ENCODE peak calls at places on chromosomes 13 and 19, in ten cellular contexts. One of them, this sample, is unnamed.

GRCh38 chr13:78194904-78195639 is 276.4 kb upstream of the EDNRB start:
- DNase-seq in colonic mucosa: no peak
- DNase-seq in kidney: no peak
- DNase-seq in WTC11: no peak
- DNase-seq in fibroblast of pulmonary artery: peak; percentile 27
- DNase-seq in mesothelial cell of epicardium: no peak
- DNase-seq in A549: no peak
- DNase-seq in thyroid gland: no peak
- DNase-seq in thoracic aorta: no peak
- DNase-seq in cardiac fibroblast: no peak
- DNase-seq in this sample: no peak

GRCh38 chr19:18251587-18252369 is 22.5 kb downstream of the IQCN start:
- DNase-seq in colonic mucosa: peak; percentile 85
- DNase-seq in kidney: no peak
- DNase-seq in WTC11: peak; percentile 93
- DNase-seq in fibroblast of pulmonary artery: peak; percentile 75
- DNase-seq in mesothelial cell of epicardium: no peak
- DNase-seq in A549: peak; percentile 53
- DNase-seq in thyroid gland: peak; percentile 66
- DNase-seq in thoracic aorta: peak; percentile 31
- DNase-seq in cardiac fibroblast: peak; percentile 72
- DNase-seq in this sample: peak; percentile 70

GRCh38 chr13:112165712-112166111 is 98.8 kb downstream of the SOX1 start:
- DNase-seq in colonic mucosa: no peak
- DNase-seq in kidney: no peak
- DNase-seq in WTC11: no peak
- DNase-seq in fibroblast of pulmonary artery: no peak
- DNase-seq in mesothelial cell of epicardium: no peak
- DNase-seq in A549: no peak
- DNase-seq in thyroid gland: no peak
- DNase-seq in thoracic aorta: no peak
- DNase-seq in cardiac fibroblast: no peak
- DNase-seq in this sample: no peak

GRCh38 chr13:106689906-106690305 is 122.0 kb upstream of the ARGLU1 start:
- DNase-seq in colonic mucosa: no peak
- DNase-seq in kidney: no peak
- DNase-seq in WTC11: no peak
- DNase-seq in fibroblast of pulmonary artery: no peak
- DNase-seq in mesothelial cell of epicardium: no peak
- DNase-seq in A549: no peak
- DNase-seq in thyroid gland: no peak
- DNase-seq in thoracic aorta: no peak
- DNase-seq in cardiac fibroblast: no peak
- DNase-seq in this sample: no peak

GRCh38 chr13:29140277-29140676 is 320.1 kb downstream of the MTUS2 start:
- DNase-seq in colonic mucosa: no peak
- DNase-seq in kidney: no peak
- DNase-seq in WTC11: no peak
- DNase-seq in fibroblast of pulmonary artery: peak; percentile 71
- DNase-seq in mesothelial cell of epicardium: no peak
- DNase-seq in A549: no peak
- DNase-seq in thyroid gland: peak; percentile 83
- DNase-seq in thoracic aorta: peak; percentile 47
- DNase-seq in cardiac fibroblast: peak; percentile 79
- DNase-seq in this sample: no peak

GRCh38 chr13:108346376-108346775 is 76.9 kb downstream of the TNFSF13B start:
- DNase-seq in colonic mucosa: no peak
- DNase-seq in kidney: no peak
- DNase-seq in WTC11: no peak
- DNase-seq in fibroblast of pulmonary artery: no peak
- DNase-seq in mesothelial cell of epicardium: no peak
- DNase-seq in A549: no peak
- DNase-seq in thyroid gland: no peak
- DNase-seq in thoracic aorta: no peak
- DNase-seq in cardiac fibroblast: no peak
- DNase-seq in this sample: no peak

GRCh38 chr13:75101997-75102720 is 379.8 kb downstream of the TBC1D4 start:
- DNase-seq in colonic mucosa: no peak
- DNase-seq in kidney: no peak
- DNase-seq in WTC11: peak; percentile 21
- DNase-seq in fibroblast of pulmonary artery: peak; percentile 24
- DNase-seq in mesothelial cell of epicardium: no peak
- DNase-seq in A549: no peak
- DNase-seq in thyroid gland: no peak
- DNase-seq in thoracic aorta: no peak
- DNase-seq in cardiac fibroblast: no peak
- DNase-seq in this sample: no peak

GRCh38 chr19:4337906-4338440 is 654 bp downstream of the STAP2 start:
- DNase-seq in colonic mucosa: peak; percentile 72
- DNase-seq in kidney: no peak
- DNase-seq in WTC11: no peak
- DNase-seq in fibroblast of pulmonary artery: peak; percentile 54
- DNase-seq in mesothelial cell of epicardium: no peak
- DNase-seq in A549: no peak
- DNase-seq in thyroid gland: peak; percentile 48
- DNase-seq in thoracic aorta: no peak
- DNase-seq in cardiac fibroblast: peak; percentile 39
- DNase-seq in this sample: no peak

GRCh38 chr13:99566125-99567083 is 65.1 kb downstream of the TM9SF2 start:
- DNase-seq in colonic mucosa: no peak
- DNase-seq in kidney: no peak
- DNase-seq in WTC11: no peak
- DNase-seq in fibroblast of pulmonary artery: no peak
- DNase-seq in mesothelial cell of epicardium: no peak
- DNase-seq in A549: no peak
- DNase-seq in thyroid gland: no peak
- DNase-seq in thoracic aorta: no peak
- DNase-seq in cardiac fibroblast: no peak
- DNase-seq in this sample: no peak

GRCh38 chr13:24827799-24828198 is 63.8 kb downstream of the RNF17 start:
- DNase-seq in colonic mucosa: no peak
- DNase-seq in kidney: no peak
- DNase-seq in WTC11: no peak
- DNase-seq in fibroblast of pulmonary artery: no peak
- DNase-seq in mesothelial cell of epicardium: no peak
- DNase-seq in A549: no peak
- DNase-seq in thyroid gland: no peak
- DNase-seq in thoracic aorta: no peak
- DNase-seq in cardiac fibroblast: no peak
- DNase-seq in this sample: no peak

GRCh38 chr13:55266644-55267043 is 1874.1 kb upstream of the PRR20A start:
- DNase-seq in colonic mucosa: no peak
- DNase-seq in kidney: no peak
- DNase-seq in WTC11: no peak
- DNase-seq in fibroblast of pulmonary artery: no peak
- DNase-seq in mesothelial cell of epicardium: no peak
- DNase-seq in A549: no peak
- DNase-seq in thyroid gland: no peak
- DNase-seq in thoracic aorta: no peak
- DNase-seq in cardiac fibroblast: no peak
- DNase-seq in this sample: no peak

GRCh38 chr13:110409581-110409992 is 102.5 kb downstream of the COL4A2 start:
- DNase-seq in colonic mucosa: peak; percentile 18
- DNase-seq in kidney: peak; percentile 84
- DNase-seq in WTC11: no peak
- DNase-seq in fibroblast of pulmonary artery: peak; percentile 88
- DNase-seq in mesothelial cell of epicardium: no peak
- DNase-seq in A549: no peak
- DNase-seq in thyroid gland: no peak
- DNase-seq in thoracic aorta: no peak
- DNase-seq in cardiac fibroblast: peak; percentile 81
- DNase-seq in this sample: no peak

GRCh38 chr13:110405597-110406450 is 98.7 kb downstream of the COL4A2 start:
- DNase-seq in colonic mucosa: no peak
- DNase-seq in kidney: no peak
- DNase-seq in WTC11: no peak
- DNase-seq in fibroblast of pulmonary artery: peak; percentile 49
- DNase-seq in mesothelial cell of epicardium: no peak
- DNase-seq in A549: no peak
- DNase-seq in thyroid gland: peak; percentile 41
- DNase-seq in thoracic aorta: no peak
- DNase-seq in cardiac fibroblast: peak; percentile 51
- DNase-seq in this sample: no peak

GRCh38 chr13:110408286-110408685 is 101.2 kb downstream of the COL4A2 start:
- DNase-seq in colonic mucosa: no peak
- DNase-seq in kidney: no peak
- DNase-seq in WTC11: no peak
- DNase-seq in fibroblast of pulmonary artery: no peak
- DNase-seq in mesothelial cell of epicardium: no peak
- DNase-seq in A549: no peak
- DNase-seq in thyroid gland: no peak
- DNase-seq in thoracic aorta: no peak
- DNase-seq in cardiac fibroblast: no peak
- DNase-seq in this sample: no peak

GRCh38 chr13:110407531-110407930 is 100.4 kb downstream of the COL4A2 start:
- DNase-seq in colonic mucosa: peak; percentile 17
- DNase-seq in kidney: no peak
- DNase-seq in WTC11: no peak
- DNase-seq in fibroblast of pulmonary artery: no peak
- DNase-seq in mesothelial cell of epicardium: no peak
- DNase-seq in A549: no peak
- DNase-seq in thyroid gland: no peak
- DNase-seq in thoracic aorta: no peak
- DNase-seq in cardiac fibroblast: no peak
- DNase-seq in this sample: no peak

DNA sequence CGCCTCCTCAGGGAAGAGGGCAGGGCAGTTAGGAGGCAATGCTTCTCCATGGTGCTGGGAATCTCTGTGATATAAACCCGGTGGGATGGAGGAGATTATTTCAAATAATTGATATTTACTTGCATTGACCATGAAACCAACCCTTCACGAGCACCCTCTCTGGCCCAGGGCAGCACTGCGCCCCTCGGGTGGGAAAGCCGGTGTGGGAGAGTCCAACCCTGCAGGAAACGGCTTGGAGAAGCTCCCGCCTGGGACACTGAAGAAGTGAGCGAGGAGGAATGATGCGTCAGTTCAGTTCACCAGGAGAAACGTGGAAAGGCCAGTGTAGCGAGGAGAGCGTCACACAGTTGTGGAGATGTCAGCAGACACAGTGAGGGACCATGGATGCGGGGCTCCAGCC is 99.9 kb downstream of the COL4A2 start:
- DNase-seq in colonic mucosa: no peak
- DNase-seq in kidney: no peak
- DNase-seq in WTC11: no peak
- DNase-seq in fibroblast of pulmonary artery: no peak
- DNase-seq in mesothelial cell of epicardium: no peak
- DNase-seq in A549: no peak
- DNase-seq in thyroid gland: no peak
- DNase-seq in thoracic aorta: no peak
- DNase-seq in cardiac fibroblast: no peak
- DNase-seq in this sample: no peak
- TF ChIP-seq CTCF in colonic mucosa: no peak
- TF ChIP-seq CTCF in kidney: no peak
- TF ChIP-seq CTCF in WTC11: no peak
- TF ChIP-seq CTCF in fibroblast of pulmonary artery: no peak
- TF ChIP-seq CTCF in mesothelial cell of epicardium: no peak
- TF ChIP-seq CTCF in A549: no peak
- TF ChIP-seq CTCF in thyroid gland: no peak
- TF ChIP-seq CTCF in thoracic aorta: no peak
- TF ChIP-seq CTCF in cardiac fibroblast: no peak
- TF ChIP-seq CTCF in this sample: no peak

GRCh38 chr19:40217027-40217810 is 965 bp downstream of the TTC9B start:
- DNase-seq in colonic mucosa: peak; percentile 74
- DNase-seq in kidney: no peak
- DNase-seq in WTC11: peak; percentile 82
- DNase-seq in fibroblast of pulmonary artery: no peak
- DNase-seq in mesothelial cell of epicardium: no peak
- DNase-seq in A549: peak; percentile 77
- DNase-seq in thyroid gland: peak; percentile 84
- DNase-seq in thoracic aorta: no peak
- DNase-seq in cardiac fibroblast: no peak
- DNase-seq in this sample: peak; percentile 48
- TF ChIP-seq CTCF in colonic mucosa: peak; percentile 35
- TF ChIP-seq CTCF in kidney: peak; percentile 21
- TF ChIP-seq CTCF in WTC11: peak; percentile 65
- TF ChIP-seq CTCF in fibroblast of pulmonary artery: peak; percentile 30
- TF ChIP-seq CTCF in mesothelial cell of epicardium: no peak
- TF ChIP-seq CTCF in A549: peak; percentile 94
- TF ChIP-seq CTCF in thyroid gland: no peak
- TF ChIP-seq CTCF in thoracic aorta: no peak
- TF ChIP-seq CTCF in cardiac fibroblast: peak; percentile 19
- TF ChIP-seq CTCF in this sample: peak; percentile 52

DNA sequence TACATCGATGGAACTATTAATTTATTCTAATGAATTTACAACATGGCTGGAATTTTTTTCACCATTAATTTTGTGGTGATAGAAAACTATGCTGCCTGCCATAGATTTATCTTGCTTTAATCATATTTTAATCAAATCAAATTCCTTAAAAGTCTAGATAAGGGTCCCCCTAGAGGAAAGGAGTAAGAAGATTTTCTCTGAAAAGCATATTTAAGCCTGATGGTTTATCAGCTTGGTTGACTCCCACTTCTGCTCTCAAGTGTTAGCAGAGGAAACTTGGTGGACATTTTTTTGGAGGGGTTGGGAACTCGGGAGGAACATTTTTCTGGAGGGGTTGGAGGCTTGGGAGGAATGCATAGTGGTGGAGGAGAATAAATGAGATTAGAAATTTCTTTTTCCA is 253.3 kb downstream of the KCNRG start:
- DNase-seq in colonic mucosa: no peak
- DNase-seq in kidney: no peak
- DNase-seq in WTC11: no peak
- DNase-seq in fibroblast of pulmonary artery: peak; percentile 14
- DNase-seq in mesothelial cell of epicardium: no peak
- DNase-seq in A549: no peak
- DNase-seq in thyroid gland: no peak
- DNase-seq in thoracic aorta: no peak
- DNase-seq in cardiac fibroblast: peak; percentile 11
- DNase-seq in this sample: no peak
- TF ChIP-seq CTCF in colonic mucosa: no peak
- TF ChIP-seq CTCF in kidney: no peak
- TF ChIP-seq CTCF in WTC11: no peak
- TF ChIP-seq CTCF in fibroblast of pulmonary artery: peak; percentile 13
- TF ChIP-seq CTCF in mesothelial cell of epicardium: no peak
- TF ChIP-seq CTCF in A549: no peak
- TF ChIP-seq CTCF in thyroid gland: no peak
- TF ChIP-seq CTCF in thoracic aorta: no peak
- TF ChIP-seq CTCF in cardiac fibroblast: peak; percentile 8
- TF ChIP-seq CTCF in this sample: no peak

DNA sequence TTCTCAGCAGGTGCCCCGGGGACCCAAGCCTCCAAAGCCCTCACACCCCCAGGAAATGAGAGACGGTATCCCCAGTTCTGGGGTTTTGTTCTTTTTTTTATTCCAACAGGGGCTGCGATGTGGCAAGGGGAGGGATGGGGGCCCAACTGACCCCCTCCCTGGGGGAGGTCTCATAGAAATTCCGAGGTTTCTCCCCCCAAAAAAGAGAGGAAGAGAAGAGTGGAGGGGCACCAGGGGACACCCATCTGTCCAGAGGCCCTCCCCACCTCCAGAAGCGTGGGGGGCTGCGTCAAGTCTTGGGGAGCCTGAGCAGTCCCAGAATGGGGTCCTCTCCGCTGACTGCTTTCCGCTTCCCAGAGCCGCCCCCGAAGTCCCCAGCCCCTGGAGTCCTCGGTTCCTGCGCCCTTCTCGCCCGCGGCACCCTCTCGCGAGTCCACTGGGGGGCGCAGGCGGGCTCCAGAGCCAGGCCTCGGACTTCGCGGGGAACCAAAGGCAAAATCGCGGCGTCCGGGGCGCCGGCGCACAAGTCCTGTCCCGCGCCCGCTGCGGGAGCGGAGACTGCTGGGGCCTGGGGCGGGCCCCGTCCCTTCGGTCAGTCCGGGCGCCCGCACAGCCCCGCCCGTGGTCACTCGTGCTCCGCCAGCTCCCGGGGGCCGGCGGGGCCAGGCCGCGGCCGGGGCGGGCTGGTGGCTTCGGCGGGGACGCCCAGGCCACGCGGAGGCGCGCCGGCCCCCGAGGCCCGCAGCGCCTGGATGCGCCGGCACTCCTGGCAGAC is 4.4 kb upstream of the ATP1A3 start:
- DNase-seq in colonic mucosa: no peak
- DNase-seq in kidney: no peak
- DNase-seq in WTC11: peak; percentile 80
- DNase-seq in fibroblast of pulmonary artery: peak; percentile 29
- DNase-seq in mesothelial cell of epicardium: no peak
- DNase-seq in A549: peak; percentile 86
- DNase-seq in thyroid gland: peak; percentile 8
- DNase-seq in thoracic aorta: no peak
- DNase-seq in cardiac fibroblast: peak; percentile 40
- DNase-seq in this sample: peak; percentile 56
- TF ChIP-seq CTCF in colonic mucosa: peak; percentile 41
- TF ChIP-seq CTCF in kidney: peak; percentile 16
- TF ChIP-seq CTCF in WTC11: peak; percentile 68
- TF ChIP-seq CTCF in fibroblast of pulmonary artery: peak; percentile 41
- TF ChIP-seq CTCF in mesothelial cell of epicardium: peak; percentile 56
- TF ChIP-seq CTCF in A549: peak; percentile 90
- TF ChIP-seq CTCF in thyroid gland: peak; percentile 20
- TF ChIP-seq CTCF in thoracic aorta: peak; percentile 40
- TF ChIP-seq CTCF in cardiac fibroblast: peak; percentile 79
- TF ChIP-seq CTCF in this sample: peak; percentile 75

This sample was measured in progenitor cell of endocrine pancreas.